ENCODE peak calls at places on chromosomes 3 and 15, in seven cellular contexts. N is RWPE1, V is Calu3, A is cardiac muscle cell, X is NCI-H524, R is bronchial epithelial cell, H is amniotic stem cell. I is an unnamed sample.

GRCh38 chr3:58422756-58423324 is 10.8 kb downstream of the PDHB start:
- DNase-seq in N (no peak), V (peak; percentile 23), A (peak; percentile 52), X (peak; percentile 52), R (peak; percentile 18), H (no peak), I (no peak)

GRCh38 chr3:173644086-173645082 is 246.8 kb downstream of the NLGN1 start:
- DNase-seq in N (no peak), V (no peak), A (no peak), X (no peak), R (no peak), H (no peak), I (no peak)

GRCh38 chr15:96312641-96313335 is 17.7 kb upstream of the NR2F2 start:
- DNase-seq in N (peak; percentile 62), V (no peak), A (no peak), X (no peak), R (peak; percentile 96), H (no peak), I (no peak)

GRCh38 chr15:101185770-101186169 is 66.1 kb downstream of the CHSY1 start:
- DNase-seq in N (no peak), V (no peak), A (no peak), X (no peak), R (no peak), H (no peak), I (no peak)

GRCh38 chr15:70039917-70040316 is 57.8 kb downstream of the TLE3 start:
- DNase-seq in N (no peak), V (no peak), A (no peak), X (no peak), R (peak; percentile 52), H (no peak), I (no peak)

GRCh38 chr3:113914646-113915045 is 33.2 kb upstream of the ZDHHC23 start:
- DNase-seq in N (peak; percentile 10), V (no peak), A (peak; percentile 33), X (no peak), R (peak; percentile 55), H (peak; percentile 34), I (no peak)

GRCh38 chr3:58052373-58053273 is 44.4 kb downstream of the FLNB start:
- DNase-seq in N (peak; percentile 88), V (peak; percentile 77), A (peak; percentile 95), X (no peak), R (peak; percentile 96), H (peak; percentile 79), I (no peak)

GRCh38 chr3:30894521-30895289 is at the start of gene GADL1:
- DNase-seq in N (peak; percentile 8), V (peak; percentile 11), A (peak; percentile 21), X (peak; percentile 65), R (no peak), H (no peak), I (peak; percentile 81)

GRCh38 chr3:64311424-64311920 is 86.2 kb upstream of the PRICKLE2 start:
- DNase-seq in N (no peak), V (no peak), A (no peak), X (no peak), R (peak; percentile 9), H (no peak), I (no peak)

GRCh38 chr3:85170646-85171045 is 211.9 kb downstream of the CADM2 start:
- DNase-seq in N (no peak), V (no peak), A (no peak), X (no peak), R (peak; percentile 89), H (no peak), I (no peak)

GRCh38 chr3:117035785-117036184 is 326.2 kb downstream of the TUSC7 start:
- DNase-seq in N (no peak), V (no peak), A (peak; percentile 11), X (peak; percentile 36), R (no peak), H (no peak), I (peak; percentile 65)

GRCh38 chr15:60695713-60696522 is 217.0 kb upstream of the ICE2 start:
- DNase-seq in N (no peak), V (no peak), A (no peak), X (no peak), R (peak; percentile 20), H (no peak), I (no peak)

GRCh38 chr3:84717894-84718293 is 240.9 kb upstream of the CADM2 start:
- DNase-seq in N (no peak), V (no peak), A (no peak), X (peak; percentile 82), R (no peak), H (no peak), I (no peak)